ENCODE peak calls at places on chromosomes 12 and 14, in seven cellular contexts. One of them, this sample, is unnamed.

GRCh38 chr14:77738559-77739250 is 22.3 kb downstream of the SNW1 start:
- DNase-seq in neural progenitor cell: no peak
- DNase-seq in GM23248: peak
- DNase-seq in PC-3: no peak
- DNase-seq in HCT116: no peak
- DNase-seq in GM23338: no peak
- DNase-seq in MM.1S: no peak
- DNase-seq in this sample: no peak

GRCh38 chr12:15522574-15523187 is 200.4 kb downstream of the PTPRO start:
- DNase-seq in neural progenitor cell: peak
- DNase-seq in GM23248: peak
- DNase-seq in PC-3: peak
- DNase-seq in HCT116: peak
- DNase-seq in GM23338: peak
- DNase-seq in MM.1S: peak
- DNase-seq in this sample: peak

GRCh38 chr14:44699391-44699790 is 192.3 kb upstream of the FSCB start:
- DNase-seq in neural progenitor cell: no peak
- DNase-seq in GM23248: no peak
- DNase-seq in PC-3: no peak
- DNase-seq in HCT116: no peak
- DNase-seq in GM23338: no peak
- DNase-seq in MM.1S: no peak
- DNase-seq in this sample: no peak

GRCh38 chr12:561908-562593 is 101.2 kb downstream of the NINJ2 start:
- DNase-seq in neural progenitor cell: no peak
- DNase-seq in GM23248: no peak
- DNase-seq in PC-3: no peak
- DNase-seq in HCT116: no peak
- DNase-seq in GM23338: no peak
- DNase-seq in MM.1S: no peak
- DNase-seq in this sample: no peak

GRCh38 chr12:73632661-73633060 is 905.0 kb upstream of the ATXN7L3B start:
- DNase-seq in neural progenitor cell: no peak
- DNase-seq in GM23248: no peak
- DNase-seq in PC-3: no peak
- DNase-seq in HCT116: no peak
- DNase-seq in GM23338: no peak
- DNase-seq in MM.1S: no peak
- DNase-seq in this sample: no peak

GRCh38 chr12:19298837-19299605 is 140.3 kb upstream of the AEBP2 start:
- DNase-seq in neural progenitor cell: no peak
- DNase-seq in GM23248: peak
- DNase-seq in PC-3: peak
- DNase-seq in HCT116: no peak
- DNase-seq in GM23338: no peak
- DNase-seq in MM.1S: no peak
- DNase-seq in this sample: no peak

GRCh38 chr12:96425321-96425720 is 25.1 kb upstream of the CDK17 start:
- DNase-seq in neural progenitor cell: no peak
- DNase-seq in GM23248: peak
- DNase-seq in PC-3: peak
- DNase-seq in HCT116: no peak
- DNase-seq in GM23338: no peak
- DNase-seq in MM.1S: no peak
- DNase-seq in this sample: no peak

GRCh38 chr12:7160183-7160582 is 29.3 kb upstream of the PEX5 start:
- DNase-seq in neural progenitor cell: no peak
- DNase-seq in GM23248: no peak
- DNase-seq in PC-3: no peak
- DNase-seq in HCT116: no peak
- DNase-seq in GM23338: no peak
- DNase-seq in MM.1S: no peak
- DNase-seq in this sample: no peak

GRCh38 chr12:31001581-31002360 is 71.9 kb upstream of the DDX11 start:
- DNase-seq in neural progenitor cell: no peak
- DNase-seq in GM23248: no peak
- DNase-seq in PC-3: no peak
- DNase-seq in HCT116: no peak
- DNase-seq in GM23338: no peak
- DNase-seq in MM.1S: no peak
- DNase-seq in this sample: no peak

GRCh38 chr12:43578782-43579181 is 26.8 kb upstream of the ADAMTS20 start:
- DNase-seq in neural progenitor cell: no peak
- DNase-seq in GM23248: peak
- DNase-seq in PC-3: no peak
- DNase-seq in HCT116: no peak
- DNase-seq in GM23338: no peak
- DNase-seq in MM.1S: no peak
- DNase-seq in this sample: peak

GRCh38 chr14:23478109-23478698 is 8.7 kb downstream of the NGDN start:
- DNase-seq in neural progenitor cell: peak
- DNase-seq in GM23248: peak
- DNase-seq in PC-3: peak
- DNase-seq in HCT116: peak
- DNase-seq in GM23338: peak
- DNase-seq in MM.1S: peak
- DNase-seq in this sample: peak

GRCh38 chr14:91372680-91373495 is 44.7 kb downstream of the CCDC88C start:
- DNase-seq in neural progenitor cell: no peak
- DNase-seq in GM23248: no peak
- DNase-seq in PC-3: no peak
- DNase-seq in HCT116: no peak
- DNase-seq in GM23338: no peak
- DNase-seq in MM.1S: peak
- DNase-seq in this sample: no peak

GRCh38 chr12:15629761-15630160 is 159.4 kb downstream of the EPS8 start:
- DNase-seq in neural progenitor cell: no peak
- DNase-seq in GM23248: peak
- DNase-seq in PC-3: peak
- DNase-seq in HCT116: no peak
- DNase-seq in GM23338: no peak
- DNase-seq in MM.1S: no peak
- DNase-seq in this sample: no peak

GRCh38 chr14:58287607-58288042 is 10.7 kb upstream of the ARID4A start:
- DNase-seq in neural progenitor cell: no peak
- DNase-seq in GM23248: no peak
- DNase-seq in PC-3: no peak
- DNase-seq in HCT116: no peak
- DNase-seq in GM23338: no peak
- DNase-seq in MM.1S: no peak
- DNase-seq in this sample: no peak

GRCh38 chr12:20109667-20110066 is 258.7 kb upstream of the PDE3A start:
- DNase-seq in neural progenitor cell: peak
- DNase-seq in GM23248: no peak
- DNase-seq in PC-3: no peak
- DNase-seq in HCT116: no peak
- DNase-seq in GM23338: peak
- DNase-seq in MM.1S: no peak
- DNase-seq in this sample: no peak

GRCh38 chr14:53628747-53629146 is 327.9 kb downstream of the BMP4 start:
- DNase-seq in neural progenitor cell: no peak
- DNase-seq in GM23248: no peak
- DNase-seq in PC-3: no peak
- DNase-seq in HCT116: no peak
- DNase-seq in GM23338: no peak
- DNase-seq in MM.1S: no peak
- DNase-seq in this sample: no peak

GRCh38 chr12:57966536-57966935 is 25.2 kb downstream of the ATP23 start:
- DNase-seq in neural progenitor cell: no peak
- DNase-seq in GM23248: no peak
- DNase-seq in PC-3: no peak
- DNase-seq in HCT116: no peak
- DNase-seq in GM23338: no peak
- DNase-seq in MM.1S: no peak
- DNase-seq in this sample: no peak

GRCh38 chr14:50222061-50222613 is 9.2 kb downstream of the SOS2 start:
- DNase-seq in neural progenitor cell: no peak
- DNase-seq in GM23248: peak
- DNase-seq in PC-3: no peak
- DNase-seq in HCT116: no peak
- DNase-seq in GM23338: no peak
- DNase-seq in MM.1S: no peak
- DNase-seq in this sample: no peak

GRCh38 chr14:56331815-56332214 is 213.6 kb downstream of the PELI2 start:
- DNase-seq in neural progenitor cell: no peak
- DNase-seq in GM23248: no peak
- DNase-seq in PC-3: no peak
- DNase-seq in HCT116: no peak
- DNase-seq in GM23338: no peak
- DNase-seq in MM.1S: no peak
- DNase-seq in this sample: no peak

GRCh38 chr12:10722502-10722904 is 620 bp downstream of the YBX3 start:
- DNase-seq in neural progenitor cell: peak
- DNase-seq in GM23248: peak
- DNase-seq in PC-3: peak
- DNase-seq in HCT116: no peak
- DNase-seq in GM23338: no peak
- DNase-seq in MM.1S: peak
- DNase-seq in this sample: peak

GRCh38 chr12:22361785-22362184 is 27.3 kb upstream of the ST8SIA1 start:
- DNase-seq in neural progenitor cell: peak
- DNase-seq in GM23248: no peak
- DNase-seq in PC-3: no peak
- DNase-seq in HCT116: no peak
- DNase-seq in GM23338: peak
- DNase-seq in MM.1S: no peak
- DNase-seq in this sample: no peak

GRCh38 chr12:54572881-54573280 is 15.6 kb downstream of the PPP1R1A start:
- DNase-seq in neural progenitor cell: no peak
- DNase-seq in GM23248: no peak
- DNase-seq in PC-3: no peak
- DNase-seq in HCT116: no peak
- DNase-seq in GM23338: peak
- DNase-seq in MM.1S: no peak
- DNase-seq in this sample: no peak

GRCh38 chr12:75120202-75120774 is 89.4 kb downstream of the KCNC2 start:
- DNase-seq in neural progenitor cell: no peak
- DNase-seq in GM23248: no peak
- DNase-seq in PC-3: no peak
- DNase-seq in HCT116: no peak
- DNase-seq in GM23338: no peak
- DNase-seq in MM.1S: no peak
- DNase-seq in this sample: peak

GRCh38 chr12:20028033-20028432 is 340.3 kb upstream of the PDE3A start:
- DNase-seq in neural progenitor cell: no peak
- DNase-seq in GM23248: no peak
- DNase-seq in PC-3: no peak
- DNase-seq in HCT116: no peak
- DNase-seq in GM23338: no peak
- DNase-seq in MM.1S: no peak
- DNase-seq in this sample: no peak

DNA sequence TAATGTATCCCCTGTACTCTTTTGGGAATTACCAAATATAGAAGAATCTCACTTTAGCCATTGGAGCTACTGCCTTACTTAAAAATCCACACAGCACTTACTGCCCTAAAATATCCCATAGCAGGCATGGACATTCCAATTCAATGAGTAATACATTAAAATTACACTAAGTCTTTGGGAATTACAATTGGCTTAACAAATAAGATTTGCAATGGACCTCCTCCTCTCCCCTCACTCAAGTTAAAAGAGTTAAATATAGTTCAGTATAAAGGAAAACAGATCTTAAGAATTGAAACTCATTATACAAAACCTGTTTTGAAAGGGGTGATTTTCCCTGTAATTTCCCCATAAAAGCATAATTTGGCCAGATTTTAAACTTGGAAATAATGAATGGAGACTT is 477.1 kb downstream of the SLC16A7 start:
- DNase-seq in neural progenitor cell: no peak
- DNase-seq in GM23248: peak
- DNase-seq in PC-3: peak
- DNase-seq in HCT116: no peak
- DNase-seq in GM23338: peak
- DNase-seq in MM.1S: no peak
- DNase-seq in this sample: no peak
- H3K4me2 ChIP-seq in neural progenitor cell: no peak
- H3K4me2 ChIP-seq in GM23248: peak
- H3K4me2 ChIP-seq in PC-3: peak
- H3K4me2 ChIP-seq in HCT116: no peak
- H3K4me2 ChIP-seq in GM23338: peak
- H3K4me2 ChIP-seq in MM.1S: no peak
- H3K4me2 ChIP-seq in this sample: no peak

GRCh38 chr14:100394886-100395672 is 71.9 kb downstream of the SLC25A47 start:
- DNase-seq in neural progenitor cell: no peak
- DNase-seq in GM23248: no peak
- DNase-seq in PC-3: no peak
- DNase-seq in HCT116: no peak
- DNase-seq in GM23338: no peak
- DNase-seq in MM.1S: no peak
- DNase-seq in this sample: no peak

GRCh38 chr14:100396266-100396795 is 73.2 kb downstream of the SLC25A47 start:
- DNase-seq in neural progenitor cell: no peak
- DNase-seq in GM23248: no peak
- DNase-seq in PC-3: no peak
- DNase-seq in HCT116: no peak
- DNase-seq in GM23338: no peak
- DNase-seq in MM.1S: no peak
- DNase-seq in this sample: no peak

GRCh38 chr14:100400115-100400514 is 77.0 kb downstream of the SLC25A47 start:
- DNase-seq in neural progenitor cell: no peak
- DNase-seq in GM23248: no peak
- DNase-seq in PC-3: peak
- DNase-seq in HCT116: no peak
- DNase-seq in GM23338: no peak
- DNase-seq in MM.1S: no peak
- DNase-seq in this sample: no peak

GRCh38 chr14:100399052-100399849 is 76.1 kb downstream of the SLC25A47 start:
- DNase-seq in neural progenitor cell: peak
- DNase-seq in GM23248: no peak
- DNase-seq in PC-3: no peak
- DNase-seq in HCT116: no peak
- DNase-seq in GM23338: peak
- DNase-seq in MM.1S: no peak
- DNase-seq in this sample: no peak

GRCh38 chr14:100398044-100398443 is 74.9 kb downstream of the SLC25A47 start:
- DNase-seq in neural progenitor cell: peak
- DNase-seq in GM23248: no peak
- DNase-seq in PC-3: no peak
- DNase-seq in HCT116: no peak
- DNase-seq in GM23338: no peak
- DNase-seq in MM.1S: no peak
- DNase-seq in this sample: peak
- TF ChIP-seq EZH2 in neural progenitor cell: no peak
- TF ChIP-seq EZH2 in GM23248: no peak
- TF ChIP-seq EZH2 in PC-3: no peak
- TF ChIP-seq EZH2 in HCT116: no peak
- TF ChIP-seq EZH2 in GM23338: no peak
- TF ChIP-seq EZH2 in MM.1S: no peak
- TF ChIP-seq EZH2 in this sample: no peak

GRCh38 chr14:69928111-69928523 is 48.9 kb downstream of the SMOC1 start:
- DNase-seq in neural progenitor cell: no peak
- DNase-seq in GM23248: peak
- DNase-seq in PC-3: no peak
- DNase-seq in HCT116: no peak
- DNase-seq in GM23338: no peak
- DNase-seq in MM.1S: no peak
- DNase-seq in this sample: peak
- TF ChIP-seq EZH2phosphoT487 in neural progenitor cell: no peak
- TF ChIP-seq EZH2phosphoT487 in GM23248: no peak
- TF ChIP-seq EZH2phosphoT487 in PC-3: no peak
- TF ChIP-seq EZH2phosphoT487 in HCT116: no peak
- TF ChIP-seq EZH2phosphoT487 in GM23338: no peak
- TF ChIP-seq EZH2phosphoT487 in MM.1S: no peak
- TF ChIP-seq EZH2phosphoT487 in this sample: no peak

GRCh38 chr12:90074086-90074485 is 365.4 kb upstream of the ATP2B1 start:
- DNase-seq in neural progenitor cell: no peak
- DNase-seq in GM23248: no peak
- DNase-seq in PC-3: no peak
- DNase-seq in HCT116: no peak
- DNase-seq in GM23338: no peak
- DNase-seq in MM.1S: no peak
- DNase-seq in this sample: no peak
- H3K4me2 ChIP-seq in neural progenitor cell: no peak
- H3K4me2 ChIP-seq in GM23248: no peak
- H3K4me2 ChIP-seq in PC-3: no peak
- H3K4me2 ChIP-seq in HCT116: no peak
- H3K4me2 ChIP-seq in GM23338: no peak
- H3K4me2 ChIP-seq in MM.1S: no peak
- H3K4me2 ChIP-seq in this sample: no peak

This sample was measured in hepatocyte.